ENCODE peak calls at places on chromosomes 1 and 21, in ten cellular contexts. X is omental fat pad; T is GM10248; M is CD14-positive monocyte; K is endothelial cell; F is heart left ventricle; D is cardiac muscle cell; I is PC-9; A is CD8-positive, alpha-beta T cell; Q is BJ. P is an unnamed sample.

GRCh38 chr1:47756411-47756810 is 240.8 kb downstream of the TRABD2B start:
- DNase-seq in X (no peak), T (no peak), M (no peak), K (no peak), F (no peak), D (no peak), I (no peak), A (no peak), Q (no peak), P (no peak)

GRCh38 chr1:188070848-188071247 is 1242.1 kb downstream of the PLA2G4A start:
- DNase-seq in X (no peak), T (no peak), M (no peak), K (no peak), F (no peak), D (no peak), I (no peak), A (no peak), Q (no peak), P (no peak)

GRCh38 chr21:33949516-33950424 is 34.2 kb upstream of the ATP5PO start:
- DNase-seq in X (no peak), T (no peak), M (no peak), K (no peak), F (no peak), D (no peak), I (no peak), A (peak), Q (no peak), P (no peak)

GRCh38 chr21:33552093-33552998 is 9.5 kb downstream of the SON start:
- DNase-seq in X (no peak), T (no peak), M (no peak), K (no peak), F (no peak), D (no peak), I (no peak), A (no peak), Q (no peak), P (no peak)

GRCh38 chr1:226002667-226003501 is 3.7 kb upstream of the SDE2 start:
- DNase-seq in X (no peak), T (no peak), M (peak), K (peak), F (peak), D (peak), I (peak), A (no peak), Q (no peak), P (peak)

GRCh38 chr1:161166669-161167548 is 683 bp downstream of the PPOX start:
- DNase-seq in X (no peak), T (no peak), M (no peak), K (peak), F (no peak), D (no peak), I (peak), A (no peak), Q (no peak), P (peak)

GRCh38 chr1:89844236-89844807 is 23.5 kb downstream of the LRRC8D start:
- DNase-seq in X (no peak), T (peak), M (no peak), K (no peak), F (no peak), D (no peak), I (no peak), A (peak), Q (no peak), P (no peak)

GRCh38 chr1:51344602-51345299 is 14.4 kb upstream of the TTC39A start:
- DNase-seq in X (no peak), T (peak), M (no peak), K (peak), F (no peak), D (no peak), I (peak), A (no peak), Q (no peak), P (peak)

GRCh38 chr1:41416552-41417334 is 55.5 kb downstream of the FOXO6 start:
- DNase-seq in X (peak), T (peak), M (peak), K (peak), F (peak), D (peak), I (peak), A (peak), Q (no peak), P (peak)

GRCh38 chr21:44047996-44048560 is 36.0 kb downstream of the TRAPPC10 start:
- DNase-seq in X (no peak), T (no peak), M (no peak), K (no peak), F (no peak), D (no peak), I (no peak), A (no peak), Q (no peak), P (no peak)

GRCh38 chr1:180633092-180634045 is 1.5 kb downstream of the XPR1 start:
- DNase-seq in X (no peak), T (no peak), M (no peak), K (no peak), F (no peak), D (peak), I (no peak), A (no peak), Q (no peak), P (no peak)

GRCh38 chr1:8510041-8510823 is 192.3 kb downstream of the SLC45A1 start:
- DNase-seq in X (no peak), T (peak), M (no peak), K (no peak), F (no peak), D (peak), I (no peak), A (peak), Q (peak), P (no peak)

GRCh38 chr1:91427741-91428140 is 23.1 kb upstream of the HFM1 start:
- DNase-seq in X (no peak), T (no peak), M (no peak), K (no peak), F (no peak), D (no peak), I (no peak), A (no peak), Q (no peak), P (no peak)

GRCh38 chr1:217524787-217525520 is 105.9 kb downstream of the GPATCH2 start:
- DNase-seq in X (no peak), T (no peak), M (no peak), K (no peak), F (no peak), D (peak), I (no peak), A (no peak), Q (no peak), P (no peak)

GRCh38 chr1:62528015-62528414 is 69.3 kb upstream of the ANGPTL3 start:
- DNase-seq in X (no peak), T (peak), M (no peak), K (no peak), F (no peak), D (peak), I (no peak), A (no peak), Q (no peak), P (no peak)

GRCh38 chr1:62529227-62529626 is 68.1 kb upstream of the ANGPTL3 start:
- DNase-seq in X (no peak), T (no peak), M (no peak), K (no peak), F (no peak), D (no peak), I (no peak), A (no peak), Q (no peak), P (no peak)

DNA sequence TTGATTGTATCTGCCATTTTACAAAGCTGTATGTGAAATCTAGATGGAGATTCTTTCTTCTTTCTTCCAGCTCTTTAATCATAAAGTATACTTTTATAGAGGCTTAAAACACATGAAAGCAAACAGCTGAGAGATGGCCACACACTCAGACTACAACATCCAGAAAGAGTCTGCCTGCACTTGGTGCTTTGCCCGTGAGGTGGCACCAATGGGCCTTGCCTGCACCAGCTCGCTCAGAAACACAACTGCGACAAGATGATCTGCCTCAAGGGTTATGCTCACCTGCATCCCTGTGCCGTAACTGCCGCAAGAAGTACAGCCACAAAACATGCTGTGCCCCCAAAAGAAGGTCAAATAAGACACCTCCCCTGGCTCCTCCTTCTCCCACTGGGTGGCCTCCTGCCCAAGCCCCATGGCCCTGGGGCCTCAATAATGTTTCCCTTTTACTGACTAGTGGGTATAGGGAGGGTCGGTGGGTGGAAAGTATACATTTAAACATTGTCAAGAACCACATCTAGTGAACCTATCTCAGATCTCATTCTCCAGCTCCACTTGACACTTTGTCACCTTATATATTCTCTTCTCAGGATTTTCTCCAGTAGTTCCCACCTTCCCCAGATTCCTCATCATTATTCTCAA is 66.7 kb upstream of the ANGPTL3 start:
- DNase-seq in X (no peak), T (no peak), M (no peak), K (peak), F (peak), D (peak), I (no peak), A (no peak), Q (no peak), P (no peak)
- TF ChIP-seq CTCF in X (no peak), T (peak), M (peak), K (peak), F (peak), D (peak), I (no peak), A (no peak), Q (peak), P (no peak)

GRCh38 chr1:108712605-108713150 is at the start of gene FNDC7:
- DNase-seq in X (no peak), T (no peak), M (no peak), K (no peak), F (no peak), D (peak), I (no peak), A (no peak), Q (no peak), P (no peak)

GRCh38 chr1:108703939-108704338 is 8.8 kb upstream of the FNDC7 start:
- DNase-seq in X (no peak), T (no peak), M (no peak), K (no peak), F (no peak), D (no peak), I (no peak), A (no peak), Q (no peak), P (no peak)

GRCh38 chr1:108706643-108707042 is 6.1 kb upstream of the FNDC7 start:
- DNase-seq in X (no peak), T (no peak), M (no peak), K (no peak), F (no peak), D (no peak), I (no peak), A (no peak), Q (no peak), P (no peak)

GRCh38 chr1:108704501-108704900 is 8.2 kb upstream of the FNDC7 start:
- DNase-seq in X (no peak), T (no peak), M (no peak), K (no peak), F (no peak), D (peak), I (peak), A (no peak), Q (peak), P (peak)

DNA sequence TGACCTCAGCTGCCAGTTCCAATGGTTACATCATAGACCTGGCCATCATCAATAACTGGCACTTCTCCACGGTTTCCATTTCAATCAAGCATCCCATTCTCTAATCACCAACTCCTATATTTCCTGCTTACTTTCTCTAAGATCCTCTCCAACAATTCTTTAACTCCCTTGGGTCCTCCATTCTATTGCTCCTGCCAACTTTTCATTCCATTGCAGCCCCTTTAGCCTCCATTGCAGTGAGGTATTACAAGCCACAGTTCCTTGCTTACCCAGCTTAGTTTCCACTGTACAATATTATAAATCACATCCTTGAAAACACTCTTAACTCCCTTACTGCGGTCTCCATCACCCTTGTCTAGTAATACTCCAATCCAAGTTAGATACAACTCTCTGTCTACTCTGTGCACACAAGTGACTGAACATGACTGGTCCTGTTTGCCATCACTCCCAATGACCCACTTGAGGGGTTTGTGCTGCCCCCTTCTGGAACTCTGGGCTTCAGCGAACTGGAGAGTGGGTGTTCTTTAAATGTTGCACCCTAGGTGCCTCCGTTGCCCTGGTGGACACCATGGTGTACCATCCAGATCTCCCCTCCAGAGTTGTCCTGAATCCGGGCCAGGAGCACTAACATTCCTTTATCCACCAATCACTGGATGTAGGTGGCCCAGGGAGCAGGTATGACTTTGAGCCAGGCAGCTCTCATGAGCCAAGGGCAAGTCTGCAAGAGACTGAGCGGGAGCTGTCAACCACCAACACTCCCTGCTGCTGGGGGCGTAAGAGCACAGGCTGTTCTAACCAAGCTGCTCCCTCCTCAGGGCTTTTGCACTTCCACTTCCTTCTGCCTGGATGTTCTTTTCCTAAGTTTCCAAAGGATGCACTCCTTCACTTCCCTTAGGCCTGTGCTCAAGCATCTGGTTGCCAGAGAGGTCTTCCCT is 3.7 kb upstream of the FNDC7 start:
- DNase-seq in X (no peak), T (no peak), M (no peak), K (no peak), F (no peak), D (peak), I (no peak), A (peak), Q (no peak), P (no peak)
- TF ChIP-seq CTCF in X (no peak), T (peak), M (peak), K (no peak), F (no peak), D (no peak), I (no peak), A (peak), Q (no peak), P (no peak)

GRCh38 chr1:52571783-52572182 is 18.9 kb upstream of the TUT4 start:
- DNase-seq in X (no peak), T (no peak), M (no peak), K (no peak), F (no peak), D (peak), I (no peak), A (no peak), Q (no peak), P (no peak)

GRCh38 chr1:52569333-52570265 is 16.7 kb upstream of the TUT4 start:
- DNase-seq in X (no peak), T (peak), M (no peak), K (peak), F (no peak), D (no peak), I (no peak), A (no peak), Q (no peak), P (no peak)

GRCh38 chr1:52562766-52563165 is 9.9 kb upstream of the TUT4 start:
- DNase-seq in X (no peak), T (no peak), M (no peak), K (no peak), F (no peak), D (no peak), I (no peak), A (no peak), Q (no peak), P (no peak)

GRCh38 chr1:52572387-52572786 is 19.5 kb upstream of the TUT4 start:
- DNase-seq in X (no peak), T (no peak), M (no peak), K (no peak), F (no peak), D (no peak), I (no peak), A (no peak), Q (no peak), P (no peak)

GRCh38 chr1:52567943-52568342 is 15.1 kb upstream of the TUT4 start:
- DNase-seq in X (no peak), T (no peak), M (no peak), K (no peak), F (no peak), D (peak), I (no peak), A (no peak), Q (no peak), P (no peak)
- TF ChIP-seq CTCF in X (no peak), T (no peak), M (no peak), K (no peak), F (no peak), D (no peak), I (no peak), A (no peak), Q (no peak), P (no peak)

GRCh38 chr1:169495916-169496315 is 10.2 kb upstream of the SLC19A2 start:
- DNase-seq in X (no peak), T (no peak), M (no peak), K (no peak), F (no peak), D (no peak), I (no peak), A (no peak), Q (no peak), P (no peak)

GRCh38 chr1:169494343-169494742 is 8.6 kb upstream of the SLC19A2 start:
- DNase-seq in X (no peak), T (no peak), M (no peak), K (no peak), F (no peak), D (no peak), I (no peak), A (no peak), Q (no peak), P (no peak)

GRCh38 chr1:169495050-169495740 is 9.5 kb upstream of the SLC19A2 start:
- DNase-seq in X (no peak), T (no peak), M (no peak), K (no peak), F (no peak), D (no peak), I (peak), A (no peak), Q (no peak), P (no peak)

GRCh38 chr1:169499807-169500206 is 14.1 kb upstream of the SLC19A2 start:
- DNase-seq in X (no peak), T (no peak), M (no peak), K (no peak), F (no peak), D (no peak), I (no peak), A (no peak), Q (no peak), P (no peak)

DNA sequence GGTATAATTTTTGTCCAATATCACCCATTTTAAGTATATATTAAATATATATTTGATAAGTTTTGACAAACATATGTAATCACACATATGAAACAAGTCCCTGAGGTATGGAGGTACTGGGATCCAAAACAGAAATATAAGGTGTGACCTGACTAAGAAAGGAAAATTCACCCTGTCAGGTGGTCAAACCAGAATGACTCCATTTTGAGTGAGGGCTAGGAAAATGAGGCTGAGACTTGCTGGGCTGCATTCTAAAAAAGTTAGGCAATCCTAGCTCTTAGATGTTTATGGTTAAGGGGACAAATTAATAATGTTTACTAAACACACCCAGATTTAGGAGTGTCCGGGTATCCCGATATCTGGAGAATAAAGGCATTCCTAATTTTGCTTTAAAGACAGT is 11.6 kb upstream of the SLC19A2 start:
- DNase-seq in X (no peak), T (no peak), M (no peak), K (no peak), F (no peak), D (no peak), I (peak), A (no peak), Q (no peak), P (no peak)
- TF ChIP-seq CTCF in X (no peak), T (no peak), M (no peak), K (no peak), F (no peak), D (no peak), I (no peak), A (no peak), Q (no peak), P (no peak)

DNA sequence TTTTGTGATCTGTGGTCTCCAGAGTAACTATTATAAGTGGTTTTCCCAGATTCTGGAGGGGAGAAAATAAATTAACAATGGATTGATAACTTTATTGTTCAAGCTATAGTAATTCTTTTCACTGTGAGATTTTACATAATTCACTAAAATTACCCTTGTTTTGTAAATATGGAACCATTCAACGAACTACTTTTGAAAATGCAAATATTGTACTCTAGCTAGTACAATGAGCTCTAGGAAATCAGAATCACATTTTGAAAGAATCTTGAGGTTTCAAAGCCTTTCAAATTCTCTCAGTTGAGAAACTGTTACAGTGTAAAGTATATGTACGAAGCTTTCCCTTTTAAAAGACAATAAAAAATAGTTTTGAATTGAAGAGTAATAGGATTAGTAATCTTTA is 119.9 kb downstream of the HS2ST1 start:
- DNase-seq in X (no peak), T (no peak), M (no peak), K (no peak), F (no peak), D (no peak), I (no peak), A (no peak), Q (no peak), P (no peak)
- TF ChIP-seq CTCF in X (no peak), T (no peak), M (no peak), K (no peak), F (no peak), D (no peak), I (no peak), A (no peak), Q (no peak), P (no peak)

P was measured in Calu3.